ENCODE peak calls at places on chromosomes 13 and 19, in four cellular contexts. B is bronchial epithelial cell, M is colonic mucosa, G is psoas muscle. H is an unnamed sample.

GRCh38 chr13:67052550-67053237 is 177.4 kb downstream of the PCDH9 start:
- DNase-seq in B (no peak), M (no peak), G (no peak), H (no peak)

GRCh38 chr19:19109601-19110000 is 28.7 kb downstream of the TMEM161A start:
- DNase-seq in B (no peak), M (no peak), G (no peak), H (no peak)

GRCh38 chr19:8569066-8569761 is 8.0 kb downstream of the MYO1F start:
- DNase-seq in B (peak; percentile 45), M (peak; percentile 38), G (no peak), H (peak; percentile 41)

GRCh38 chr19:23071087-23071511 is 45.7 kb upstream of the ZNF730 start:
- DNase-seq in B (no peak), M (peak; percentile 20), G (no peak), H (peak; percentile 65)

GRCh38 chr13:79745141-79745540 is 264.2 kb downstream of the NDFIP2 start:
- DNase-seq in B (no peak), M (no peak), G (no peak), H (no peak)

GRCh38 chr19:32405431-32406160 is at the start of gene DPY19L3:
- DNase-seq in B (peak; percentile 64), M (peak; percentile 96), G (peak; percentile 98), H (peak; percentile 97)

GRCh38 chr19:48190288-48191284 is 20.1 kb downstream of the ZSWIM9 start:
- DNase-seq in B (peak; percentile 87), M (no peak), G (no peak), H (peak; percentile 57)

GRCh38 chr13:59182241-59182640 is 981.5 kb downstream of the DIAPH3 start:
- DNase-seq in B (no peak), M (no peak), G (no peak), H (no peak)

GRCh38 chr19:58037927-58038687 is 4.3 kb downstream of the ZSCAN1 start:
- DNase-seq in B (no peak), M (no peak), G (no peak), H (no peak)

GRCh38 chr19:16319466-16319865 is 5.2 kb upstream of the KLF2 start:
- DNase-seq in B (no peak), M (no peak), G (no peak), H (no peak)

GRCh38 chr13:27283906-27284523 is 13.4 kb downstream of the RASL11A start:
- DNase-seq in B (no peak), M (peak; percentile 33), G (no peak), H (no peak)

GRCh38 chr13:48954086-48954485 is 21.6 kb upstream of the FNDC3A start:
- DNase-seq in B (peak; percentile 54), M (no peak), G (no peak), H (no peak)

GRCh38 chr13:20623000-20623399 is 56.0 kb downstream of the IFT88 start:
- DNase-seq in B (no peak), M (no peak), G (no peak), H (no peak)

GRCh38 chr13:100790405-100790804 is 115.8 kb upstream of the TMTC4 start:
- DNase-seq in B (no peak), M (no peak), G (no peak), H (no peak)

GRCh38 chr13:102799544-102800144 is 725 bp downstream of the BIVM start:
- DNase-seq in B (no peak), M (no peak), G (no peak), H (no peak)

GRCh38 chr13:33076451-33076992 is 60.3 kb downstream of the KL start:
- DNase-seq in B (no peak), M (peak; percentile 29), G (no peak), H (no peak)

GRCh38 chr13:63433546-63434150 is 2018.0 kb upstream of the PCDH20 start:
- DNase-seq in B (peak; percentile 18), M (no peak), G (no peak), H (no peak)

GRCh38 chr19:47421244-47421786 is 2.0 kb upstream of the MEIS3 start:
- DNase-seq in B (no peak), M (no peak), G (no peak), H (no peak)

DNA sequence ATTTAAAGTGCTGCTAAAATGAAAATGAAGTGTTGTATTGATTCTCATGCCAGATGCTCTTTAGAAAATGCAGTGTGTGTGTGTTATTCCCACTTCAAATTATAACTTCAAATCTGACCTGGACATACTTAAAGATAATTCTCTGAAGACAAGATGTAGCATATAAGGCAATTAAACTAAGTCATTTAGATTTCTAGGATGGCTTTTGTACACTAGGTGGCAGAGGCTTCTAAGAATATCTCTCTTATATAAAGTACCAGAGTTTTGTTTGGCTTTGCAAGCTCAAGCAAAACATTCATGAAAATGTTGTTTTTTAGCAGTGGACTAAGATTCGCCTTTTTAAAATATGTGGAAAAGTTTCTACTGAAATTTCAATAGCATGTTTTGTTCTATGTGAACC is 407.2 kb downstream of the GPC5 start:
- DNase-seq in B (no peak), M (no peak), G (no peak), H (no peak)
- TF ChIP-seq CTCF in B (no peak), M (no peak), G (no peak), H (no peak)

GRCh38 chr13:37485766-37486165 is 112.8 kb downstream of the POSTN start:
- DNase-seq in B (no peak), M (no peak), G (no peak), H (no peak)
- H3K4me3 ChIP-seq in B (no peak overlapping the region), M (no peak overlapping the region), G (no peak overlapping the region), H (peak overlapping the region; percentile 37)

GRCh38 chr19:39474139-39474620 is 6.5 kb upstream of the TIMM50 start:
- DNase-seq in B (no peak), M (peak; percentile 53), G (peak; percentile 82), H (peak; percentile 73)
- H3K36me3 ChIP-seq in B (peaks cover 57% of the 10 kb centered on the region), M (peaks cover 11% of the 10 kb centered on the region), G (peaks cover 12% of the 10 kb centered on the region), H (peaks cover 75% of the 10 kb centered on the region)

GRCh38 chr13:110140099-110140498 is 166.9 kb downstream of the COL4A1 start:
- DNase-seq in B (no peak), M (no peak), G (no peak), H (no peak)

GRCh38 chr13:110136660-110137585 is 170.0 kb downstream of the COL4A1 start:
- DNase-seq in B (no peak), M (no peak), G (no peak), H (no peak)

GRCh38 chr13:110137677-110138008 is 169.3 kb downstream of the COL4A1 start:
- DNase-seq in B (no peak), M (peak; percentile 36), G (no peak), H (no peak)

GRCh38 chr13:110138700-110139036 is 168.3 kb downstream of the COL4A1 start:
- DNase-seq in B (no peak), M (no peak), G (no peak), H (no peak)

GRCh38 chr13:110138009-110138699 is 168.8 kb downstream of the COL4A1 start:
- DNase-seq in B (peak; percentile 72), M (peak; percentile 53), G (peak; percentile 88), H (peak; percentile 94)
- TF ChIP-seq CTCF in B (peak; percentile 14), M (no peak), G (no peak), H (no peak)

GRCh38 chr19:1699386-1699785 is 47.0 kb upstream of the TCF3 start:
- DNase-seq in B (no peak), M (no peak), G (no peak), H (no peak)
- H3K4me3 ChIP-seq in B (no peak overlapping the region), M (no peak overlapping the region), G (no peak overlapping the region), H (no peak overlapping the region)

GRCh38 chr19:13964776-13965175 is 12.5 kb downstream of the DCAF15 start:
- DNase-seq in B (no peak), M (no peak), G (no peak), H (no peak)
- H3K36me3 ChIP-seq in B (peaks cover 13% of the 10 kb centered on the region), M (peaks cover 20% of the 10 kb centered on the region), G (no peaks in the 10 kb centered on the region), H (peaks cover 76% of the 10 kb centered on the region)

GRCh38 chr13:113730831-113731191 is 28.2 kb upstream of the TMEM255B start:
- DNase-seq in B (no peak), M (no peak), G (no peak), H (no peak)
- TF ChIP-seq CTCF in B (no peak), M (no peak), G (no peak), H (no peak)

GRCh38 chr19:53960886-53961285 is 1.9 kb upstream of the CACNG8 start:
- DNase-seq in B (no peak), M (no peak), G (no peak), H (no peak)
- H3K4me3 ChIP-seq in B (no peak overlapping the region), M (no peak overlapping the region), G (no peak overlapping the region), H (no peak overlapping the region)

GRCh38 chr19:49520705-49521319 is 7.0 kb upstream of the RCN3 start:
- DNase-seq in B (no peak), M (no peak), G (peak; percentile 63), H (no peak)

GRCh38 chr19:49515767-49516166 is 3.3 kb downstream of the FCGRT start:
- DNase-seq in B (no peak), M (no peak), G (peak; percentile 76), H (peak; percentile 41)

GRCh38 chr19:49514151-49514550 is 1.7 kb downstream of the FCGRT start:
- DNase-seq in B (no peak), M (no peak), G (no peak), H (no peak)

GRCh38 chr19:49513746-49514118 is 1.3 kb downstream of the FCGRT start:
- DNase-seq in B (no peak), M (no peak), G (no peak), H (no peak)

DNA sequence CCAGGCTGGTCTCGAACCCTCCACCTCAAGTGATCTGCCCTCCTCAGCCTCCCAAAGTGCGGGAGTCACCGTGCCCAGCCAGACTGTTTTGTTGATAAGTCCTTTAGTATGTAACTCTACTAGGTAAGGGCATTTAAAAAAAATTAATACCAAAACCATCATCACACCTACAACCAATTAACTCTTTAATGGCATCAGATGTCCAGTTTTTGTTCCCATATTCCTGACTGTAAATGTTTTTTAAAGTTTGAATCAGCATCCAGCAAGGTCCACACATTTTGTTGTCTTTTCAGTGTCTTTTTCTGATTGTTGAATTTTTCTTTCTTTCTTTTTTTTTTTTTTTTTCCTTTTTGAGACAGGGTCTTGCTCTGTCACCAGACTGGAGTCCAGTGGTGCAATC is 5.6 kb downstream of the FCGRT start:
- DNase-seq in B (no peak), M (no peak), G (no peak), H (no peak)
- H3K36me3 ChIP-seq in B (no peaks in the 10 kb centered on the region), M (no peaks in the 10 kb centered on the region), G (peaks cover 2% of the 10 kb centered on the region), H (peaks cover 7% of the 10 kb centered on the region)

DNA sequence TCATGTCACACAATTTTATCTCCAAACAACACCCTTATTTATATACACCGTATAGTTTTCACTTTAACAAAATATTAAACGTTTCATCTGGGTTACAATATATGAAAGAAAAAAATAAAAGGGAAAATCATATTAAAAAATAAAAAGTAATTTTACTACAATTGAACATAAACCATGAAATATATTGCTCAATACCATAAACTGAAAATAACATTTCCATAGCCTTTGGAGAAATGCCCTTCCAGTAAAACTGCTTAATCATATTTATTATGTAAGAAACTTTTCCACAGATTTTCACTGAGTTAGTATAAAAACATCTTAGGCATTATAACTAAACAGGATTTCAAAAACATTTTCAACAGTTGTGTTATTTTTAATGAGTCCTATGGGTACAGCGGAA is 1.5 kb upstream of the ZNF347 start:
- DNase-seq in B (no peak), M (no peak), G (no peak), H (no peak)
- TF ChIP-seq CTCF in B (no peak), M (no peak), G (no peak), H (no peak)

H was measured in ascending aorta.